ENCODE peak calls at places on chromosomes 3 and 15, in five cellular contexts. F is AG04450, Y is psoas muscle, C is right cardiac atrium, D is stomach. S is an unnamed sample.

GRCh38 chr3:126536126-126536525 is 12.2 kb downstream of the CHST13 start:
- DNase-seq in F (no peak), Y (peak; percentile 26), C (no peak), D (no peak), S (no peak)

GRCh38 chr3:179943097-179943880 is 93.4 kb downstream of the PEX5L start:
- DNase-seq in F (no peak), Y (no peak), C (no peak), D (no peak), S (no peak)

GRCh38 chr3:140922634-140923033 is 19.0 kb upstream of the SLC25A36 start:
- DNase-seq in F (no peak), Y (no peak), C (no peak), D (no peak), S (peak; percentile 39)

GRCh38 chr15:83565553-83566159 is 88.3 kb upstream of the ADAMTSL3 start:
- DNase-seq in F (no peak), Y (no peak), C (no peak), D (no peak), S (no peak)

GRCh38 chr15:25268166-25268565 is 170.7 kb downstream of the UBE3A start:
- DNase-seq in F (no peak), Y (no peak), C (no peak), D (no peak), S (no peak)

GRCh38 chr3:117695871-117696270 is 986.3 kb downstream of the TUSC7 start:
- DNase-seq in F (no peak), Y (no peak), C (no peak), D (no peak), S (no peak)

GRCh38 chr3:14305321-14305720 is 97.1 kb upstream of the SLC6A6 start:
- DNase-seq in F (no peak), Y (no peak), C (no peak), D (no peak), S (no peak)

GRCh38 chr3:194938845-194939531 is 253.3 kb downstream of the FAM43A start:
- DNase-seq in F (no peak), Y (peak; percentile 73), C (peak; percentile 65), D (no peak), S (no peak)

GRCh38 chr15:90884719-90885431 is 571 bp downstream of the FES start:
- DNase-seq in F (no peak), Y (no peak), C (no peak), D (no peak), S (no peak)

GRCh38 chr3:69059688-69060087 is 7.6 kb upstream of the TMF1 start:
- DNase-seq in F (no peak), Y (no peak), C (no peak), D (no peak), S (no peak)

GRCh38 chr3:170749765-170750477 is 120.1 kb downstream of the RPL22L1 start:
- DNase-seq in F (no peak), Y (no peak), C (no peak), D (no peak), S (no peak)

GRCh38 chr3:100040446-100040845 is 73.9 kb downstream of the FILIP1L start:
- DNase-seq in F (no peak), Y (no peak), C (no peak), D (no peak), S (no peak)

GRCh38 chr15:88998980-88999713 is 86.0 kb upstream of the MFGE8 start:
- DNase-seq in F (no peak), Y (no peak), C (no peak), D (no peak), S (no peak)
- H3K4me3 ChIP-seq in F (no peak overlapping the region), Y (no peak overlapping the region), C (no peak overlapping the region), D (no peak overlapping the region), S (no peak overlapping the region)

GRCh38 chr3:185822957-185823279 is 1.9 kb downstream of the IGF2BP2 start:
- DNase-seq in F (no peak), Y (no peak), C (no peak), D (no peak), S (no peak)
- H3K4me3 ChIP-seq in F (peak overlapping the region; percentile 95), Y (peak overlapping the region; percentile 73), C (peak overlapping the region; percentile 97), D (peak overlapping the region; percentile 84), S (peak overlapping the region; percentile 94)

GRCh38 chr15:61200626-61201025 is 28.5 kb downstream of the RORA start:
- DNase-seq in F (no peak), Y (no peak), C (no peak), D (no peak), S (no peak)

GRCh38 chr15:61201322-61201721 is 27.8 kb downstream of the RORA start:
- DNase-seq in F (no peak), Y (no peak), C (no peak), D (no peak), S (no peak)

GRCh38 chr15:61206767-61207166 is 22.3 kb downstream of the RORA start:
- DNase-seq in F (no peak), Y (no peak), C (no peak), D (no peak), S (no peak)

GRCh38 chr15:61199681-61200080 is 29.4 kb downstream of the RORA start:
- DNase-seq in F (no peak), Y (no peak), C (no peak), D (no peak), S (no peak)

DNA sequence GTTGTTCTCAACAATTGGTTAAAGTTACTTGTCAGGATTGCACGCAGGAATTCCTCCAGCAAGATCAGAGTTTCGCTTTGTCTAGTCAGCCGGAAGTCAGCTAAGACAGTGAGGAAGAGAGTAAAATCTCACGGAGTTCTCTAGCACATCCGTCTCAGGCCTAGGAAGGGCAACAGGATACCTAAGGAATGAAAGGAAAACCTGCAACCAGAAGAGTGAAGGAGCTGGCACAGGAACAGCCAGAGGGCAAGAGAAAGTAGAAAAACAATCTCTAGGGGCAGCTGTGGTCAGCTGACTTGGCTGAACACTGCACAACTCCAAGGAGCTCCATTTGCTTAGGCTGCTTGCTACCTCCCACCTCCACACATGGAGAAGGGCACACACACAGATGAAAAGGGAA is 23.7 kb downstream of the RORA start:
- DNase-seq in F (no peak), Y (no peak), C (peak; percentile 56), D (no peak), S (no peak)
- H3K4me3 ChIP-seq in F (no peak overlapping the region), Y (peak overlapping the region; percentile 62), C (peak overlapping the region; percentile 22), D (no peak overlapping the region), S (no peak overlapping the region)

GRCh38 chr3:73600293-73600938 is 24.3 kb downstream of the PDZRN3 start:
- DNase-seq in F (no peak), Y (no peak), C (no peak), D (no peak), S (no peak)
- H3K4me3 ChIP-seq in F (no peak overlapping the region), Y (no peak overlapping the region), C (no peak overlapping the region), D (no peak overlapping the region), S (no peak overlapping the region)

GRCh38 chr3:112002458-112002971 is 3.8 kb downstream of the TAGLN3 start:
- DNase-seq in F (no peak), Y (no peak), C (no peak), D (no peak), S (no peak)

GRCh38 chr3:111998661-111999641 is at the start of gene TAGLN3:
- DNase-seq in F (no peak), Y (peak; percentile 48), C (peak; percentile 49), D (peak; percentile 54), S (peak; percentile 92)

GRCh38 chr3:112000971-112001370 is 2.2 kb downstream of the TAGLN3 start:
- DNase-seq in F (no peak), Y (no peak), C (no peak), D (no peak), S (peak; percentile 42)

GRCh38 chr3:112001516-112001915 is 2.8 kb downstream of the TAGLN3 start:
- DNase-seq in F (no peak), Y (no peak), C (no peak), D (no peak), S (no peak)

GRCh38 chr3:111999924-112000835 is 1.5 kb downstream of the TAGLN3 start:
- DNase-seq in F (no peak), Y (no peak), C (no peak), D (no peak), S (no peak)
- H3K4me3 ChIP-seq in F (peak overlapping the region; percentile 55), Y (no peak overlapping the region), C (no peak overlapping the region), D (no peak overlapping the region), S (peak overlapping the region; percentile 65)

GRCh38 chr3:63609408-63609807 is 43.1 kb upstream of the SNTN start:
- DNase-seq in F (no peak), Y (no peak), C (no peak), D (no peak), S (no peak)

GRCh38 chr3:63609834-63610233 is 42.6 kb upstream of the SNTN start:
- DNase-seq in F (no peak), Y (no peak), C (no peak), D (no peak), S (no peak)

GRCh38 chr3:63611382-63611781 is 41.1 kb upstream of the SNTN start:
- DNase-seq in F (no peak), Y (no peak), C (no peak), D (no peak), S (no peak)

GRCh38 chr3:63613561-63613960 is 38.9 kb upstream of the SNTN start:
- DNase-seq in F (no peak), Y (no peak), C (no peak), D (no peak), S (no peak)

GRCh38 chr3:63607716-63608115 is 44.8 kb upstream of the SNTN start:
- DNase-seq in F (no peak), Y (no peak), C (no peak), D (no peak), S (no peak)
- H3K4me3 ChIP-seq in F (no peak overlapping the region), Y (no peak overlapping the region), C (no peak overlapping the region), D (no peak overlapping the region), S (no peak overlapping the region)

DNA sequence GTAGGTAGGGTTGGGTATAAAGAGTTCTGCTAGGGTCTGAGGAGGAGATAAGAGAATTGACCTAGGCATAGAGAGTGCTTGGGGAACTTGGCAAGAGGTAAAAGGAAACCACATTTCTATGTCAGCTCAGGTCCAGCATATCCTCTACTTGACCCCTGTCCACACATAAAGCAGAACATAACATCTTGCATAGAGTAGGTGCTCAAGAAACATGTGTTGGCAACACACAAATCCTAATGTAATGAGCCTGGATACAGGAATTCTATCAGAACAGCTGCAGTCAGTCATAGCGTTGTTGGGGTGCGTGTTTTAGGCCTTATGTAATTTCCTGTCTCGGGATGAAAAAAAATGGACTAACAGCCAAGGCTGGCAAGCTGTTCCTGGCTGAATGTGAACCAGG is 35.0 kb upstream of the PLCL2 start:
- DNase-seq in F (peak; percentile 8), Y (no peak), C (peak; percentile 44), D (no peak), S (peak; percentile 30)
- H3K4me3 ChIP-seq in F (no peak overlapping the region), Y (peak overlapping the region; percentile 47), C (no peak overlapping the region), D (no peak overlapping the region), S (no peak overlapping the region)

DNA sequence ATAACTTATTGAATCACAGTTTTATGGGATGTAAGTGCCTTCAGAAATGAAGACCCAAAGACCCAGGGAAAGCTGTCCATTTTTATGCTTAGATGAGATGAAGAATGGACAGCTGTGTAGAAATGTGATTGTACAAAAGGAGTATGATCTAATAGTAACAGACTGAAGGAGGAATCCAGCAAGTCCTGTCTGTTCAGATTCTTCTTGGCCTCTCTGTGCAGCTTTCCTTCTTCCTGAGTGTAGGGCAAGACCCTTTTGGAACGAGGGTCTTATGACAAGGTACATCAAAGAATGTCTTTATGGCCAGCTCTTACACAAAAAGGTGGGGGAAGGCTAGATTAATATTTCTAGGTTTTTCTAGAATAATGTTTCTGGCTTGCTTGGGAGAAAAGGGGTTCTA is 1.4 kb upstream of the KIF23 start:
- DNase-seq in F (no peak), Y (no peak), C (no peak), D (no peak), S (no peak)
- H3K4me3 ChIP-seq in F (no peak overlapping the region), Y (no peak overlapping the region), C (no peak overlapping the region), D (no peak overlapping the region), S (no peak overlapping the region)

DNA sequence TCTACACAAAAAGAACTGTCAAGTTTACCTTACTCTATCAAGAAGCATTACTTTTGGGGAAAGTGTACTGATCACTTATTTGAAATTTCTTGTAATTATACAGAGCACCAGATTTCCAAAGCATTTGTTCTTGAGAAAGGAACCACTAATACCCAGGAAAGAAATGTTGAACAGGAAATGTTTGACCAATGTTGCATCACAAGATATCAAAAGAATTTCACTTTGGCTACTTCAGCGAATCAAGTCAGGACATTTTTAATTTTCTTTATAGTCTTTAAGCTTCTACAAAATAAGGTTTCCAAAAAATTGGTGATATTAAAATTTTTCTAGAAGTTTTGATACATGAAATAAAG is 422.0 kb downstream of the MECOM start:
- DNase-seq in F (no peak), Y (no peak), C (no peak), D (no peak), S (no peak)
- H3K4me3 ChIP-seq in F (no peak overlapping the region), Y (peak overlapping the region; percentile 54), C (no peak overlapping the region), D (peak overlapping the region; percentile 45), S (peak overlapping the region; percentile 62)